ENCODE peak calls at places on chromosome 16, in six cellular contexts. I is GM23338, P is fibroblast of lung, R is epithelial cell of proximal tubule, H is stomach, M is BE2C. F is an unnamed sample.

GRCh38 chr16:17723735-17724134 is 253.0 kb upstream of the XYLT1 start:
- DNase-seq in I (no peak), P (peak; percentile 46), R (no peak), H (no peak), M (no peak), F (no peak)

GRCh38 chr16:17367932-17368331 is 102.8 kb downstream of the XYLT1 start:
- DNase-seq in I (peak; percentile 92), P (peak; percentile 85), R (no peak), H (no peak), M (peak; percentile 63), F (peak; percentile 45)

GRCh38 chr16:48330847-48331204 is 54.4 kb downstream of the SIAH1 start:
- DNase-seq in I (no peak), P (no peak), R (no peak), H (no peak), M (no peak), F (no peak)

GRCh38 chr16:83351846-83352245 is 455.9 kb upstream of the HSBP1 start:
- DNase-seq in I (no peak), P (peak; percentile 64), R (no peak), H (no peak), M (no peak), F (no peak)

GRCh38 chr16:11586856-11587642 is at the start of gene LITAF:
- DNase-seq in I (peak; percentile 75), P (peak; percentile 50), R (no peak), H (peak; percentile 78), M (peak; percentile 57), F (peak; percentile 41)

GRCh38 chr16:50315346-50315997 is 49.1 kb downstream of the ADCY7 start:
- DNase-seq in I (no peak), P (peak; percentile 28), R (no peak), H (no peak), M (peak; percentile 48), F (no peak)

GRCh38 chr16:49939495-49939894 is 83.6 kb upstream of the ZNF423 start:
- DNase-seq in I (no peak), P (no peak), R (no peak), H (no peak), M (no peak), F (no peak)

GRCh38 chr16:86219655-86220445 is 290.5 kb upstream of the FOXF1 start:
- DNase-seq in I (no peak), P (no peak), R (no peak), H (peak; percentile 22), M (no peak), F (no peak)

GRCh38 chr16:29973384-29974246 is at the start of gene TAOK2:
- DNase-seq in I (peak; percentile 99), P (peak; percentile 99), R (peak; percentile 66), H (peak; percentile 99), M (peak; percentile 100), F (peak; percentile 99)

GRCh38 chr16:19029980-19030379 is 37.4 kb upstream of the COQ7 start:
- DNase-seq in I (no peak), P (no peak), R (no peak), H (no peak), M (no peak), F (no peak)

GRCh38 chr16:31215287-31216115 is 1.4 kb downstream of the PYDC1 start:
- DNase-seq in I (peak; percentile 95), P (peak; percentile 71), R (no peak), H (peak; percentile 64), M (peak; percentile 51), F (no peak)

DNA sequence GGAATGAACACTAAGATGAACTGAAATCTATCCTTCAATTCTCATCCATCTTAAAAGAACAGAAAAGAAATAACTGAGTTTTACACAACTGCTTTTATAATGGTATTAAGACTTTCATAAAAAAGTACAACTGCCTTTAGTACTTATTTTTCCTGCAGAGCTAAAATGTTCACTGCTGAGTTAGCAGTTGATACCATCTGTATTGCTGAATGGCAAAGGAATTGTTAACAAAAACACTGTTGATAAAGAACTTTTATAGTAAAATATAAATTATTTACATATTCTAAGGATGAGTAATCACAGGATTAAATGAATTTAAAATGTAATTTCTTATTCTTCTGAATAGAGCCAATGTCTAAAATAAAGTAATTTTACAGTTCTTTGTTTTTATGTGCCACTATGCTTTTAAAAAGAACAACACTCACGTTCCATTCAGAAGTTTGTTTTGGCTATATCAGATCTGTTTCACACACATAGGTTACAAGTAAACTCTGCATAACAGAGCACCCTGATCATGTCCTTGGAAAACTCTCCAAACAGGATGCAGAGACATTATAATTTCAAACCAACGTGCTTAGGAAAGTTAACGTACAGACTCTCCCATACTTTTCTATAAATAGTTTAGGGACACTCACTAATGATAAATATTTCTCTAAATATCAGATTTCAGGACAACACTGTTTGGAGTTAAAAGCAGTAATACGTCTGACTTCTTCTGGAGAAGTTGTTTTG is 151.1 kb downstream of the ITFG1 start:
- DNase-seq in I (no peak), P (peak; percentile 11), R (no peak), H (no peak), M (no peak), F (no peak)
- TF ChIP-seq CTCF in I (no peak), P (no peak), R (no peak), H (no peak), M (no peak), F (no peak)

GRCh38 chr16:70701036-70701435 is 15.2 kb upstream of the MTSS2 start:
- DNase-seq in I (no peak), P (no peak), R (no peak), H (no peak), M (no peak), F (no peak)

GRCh38 chr16:70699696-70700095 is 13.8 kb upstream of the MTSS2 start:
- DNase-seq in I (no peak), P (no peak), R (no peak), H (no peak), M (no peak), F (no peak)

GRCh38 chr16:70701596-70701995 is 15.7 kb upstream of the MTSS2 start:
- DNase-seq in I (no peak), P (no peak), R (no peak), H (no peak), M (no peak), F (no peak)

GRCh38 chr16:70698901-70699300 is 13.0 kb upstream of the MTSS2 start:
- DNase-seq in I (no peak), P (no peak), R (no peak), H (no peak), M (no peak), F (no peak)

DNA sequence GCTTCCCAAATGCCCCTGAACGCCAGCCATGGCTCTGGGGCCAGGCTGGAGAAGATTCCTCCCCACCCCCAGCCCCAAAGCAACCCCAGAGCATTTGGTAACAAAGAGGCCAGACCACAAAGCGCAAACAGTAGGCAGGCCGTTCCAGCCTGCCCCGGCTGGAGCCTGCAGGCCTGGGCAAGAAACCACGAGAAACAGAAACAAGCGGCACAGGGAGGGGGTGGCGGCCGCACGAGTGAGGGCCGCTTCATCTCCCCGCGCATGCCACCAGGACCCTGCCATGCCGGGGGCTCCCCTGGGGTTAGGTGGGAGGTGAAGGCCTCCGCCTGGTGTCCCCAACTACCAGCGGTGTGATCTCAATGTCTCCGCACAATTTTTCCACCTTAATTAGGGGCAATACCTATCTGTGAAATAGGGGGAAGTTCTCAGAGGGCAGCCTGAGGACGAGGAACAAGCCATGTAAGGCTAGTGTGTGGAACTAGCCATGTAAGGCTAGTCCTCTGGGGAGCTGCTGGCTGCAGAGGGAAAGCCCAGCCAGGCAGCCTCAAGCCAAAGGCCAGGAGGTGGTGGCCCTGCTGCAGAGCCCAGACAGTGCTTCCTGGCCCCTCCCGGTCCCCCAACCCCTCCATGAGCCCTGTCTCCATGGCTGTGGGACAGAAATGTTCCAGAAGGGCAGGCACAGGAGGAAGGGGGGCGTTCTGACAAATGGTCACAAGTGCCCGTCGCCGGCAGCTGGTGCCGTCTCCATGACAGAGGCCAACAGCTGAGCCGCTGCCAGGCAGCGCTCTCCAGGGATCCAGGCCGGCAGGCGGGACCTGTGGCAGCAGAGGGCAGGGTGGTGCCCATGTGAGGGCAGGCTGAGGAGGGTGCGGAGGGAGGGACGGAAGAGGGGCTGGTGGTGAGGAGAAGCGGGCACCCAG is 14.5 kb upstream of the MTSS2 start:
- DNase-seq in I (no peak), P (no peak), R (no peak), H (no peak), M (no peak), F (no peak)
- TF ChIP-seq CTCF in I (no peak), P (no peak), R (no peak), H (no peak), M (no peak), F (no peak)

DNA sequence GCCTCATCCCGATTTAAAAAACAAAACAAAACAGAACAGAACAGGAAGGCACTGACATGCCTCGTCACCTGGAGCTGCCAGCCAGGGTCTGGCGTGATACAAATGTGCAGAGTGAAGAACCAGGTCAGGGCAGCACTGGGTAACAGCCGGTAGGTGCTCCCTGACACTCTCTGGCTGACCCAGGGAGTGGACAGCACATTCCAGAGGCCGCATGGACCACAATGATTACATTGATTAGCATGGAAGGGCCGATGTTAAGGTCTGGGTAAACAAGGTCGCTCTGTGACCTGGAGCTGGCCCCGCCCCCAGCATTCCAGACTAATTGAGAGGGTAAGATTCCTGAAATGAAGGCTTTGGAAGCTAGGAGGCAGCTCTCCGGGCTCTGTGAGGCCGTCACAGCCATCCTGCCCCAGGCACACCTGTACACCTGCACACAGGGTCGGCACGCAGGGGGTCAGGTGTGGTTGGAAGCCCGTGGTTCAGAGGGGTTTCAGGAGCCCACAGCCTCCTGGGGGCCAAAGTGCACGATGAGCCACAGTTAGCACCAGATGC is 21.4 kb downstream of the PIEZO1 start:
- DNase-seq in I (peak; percentile 97), P (no peak), R (no peak), H (peak; percentile 42), M (no peak), F (no peak)
- TF ChIP-seq CTCF in I (peak; percentile 41), P (no peak), R (no peak), H (no peak), M (no peak), F (peak; percentile 17)

GRCh38 chr16:7513429-7513828 is 180.8 kb downstream of the RBFOX1 start:
- DNase-seq in I (peak; percentile 45), P (no peak), R (no peak), H (no peak), M (peak; percentile 14), F (no peak)
- TF ChIP-seq CTCF in I (peak; percentile 47), P (no peak), R (peak; percentile 34), H (no peak), M (peak; percentile 50), F (peak; percentile 53)

GRCh38 chr16:3856367-3857141 is 24.0 kb downstream of the CREBBP start:
- DNase-seq in I (peak; percentile 60), P (no peak), R (no peak), H (no peak), M (no peak), F (no peak)

GRCh38 chr16:3858809-3859208 is 21.7 kb downstream of the CREBBP start:
- DNase-seq in I (no peak), P (no peak), R (no peak), H (no peak), M (no peak), F (no peak)

GRCh38 chr16:3861808-3862451 is 18.6 kb downstream of the CREBBP start:
- DNase-seq in I (no peak), P (peak; percentile 44), R (no peak), H (no peak), M (peak; percentile 37), F (no peak)

GRCh38 chr16:3857189-3858013 is 23.1 kb downstream of the CREBBP start:
- DNase-seq in I (no peak), P (peak; percentile 36), R (peak; percentile 57), H (no peak), M (no peak), F (no peak)

DNA sequence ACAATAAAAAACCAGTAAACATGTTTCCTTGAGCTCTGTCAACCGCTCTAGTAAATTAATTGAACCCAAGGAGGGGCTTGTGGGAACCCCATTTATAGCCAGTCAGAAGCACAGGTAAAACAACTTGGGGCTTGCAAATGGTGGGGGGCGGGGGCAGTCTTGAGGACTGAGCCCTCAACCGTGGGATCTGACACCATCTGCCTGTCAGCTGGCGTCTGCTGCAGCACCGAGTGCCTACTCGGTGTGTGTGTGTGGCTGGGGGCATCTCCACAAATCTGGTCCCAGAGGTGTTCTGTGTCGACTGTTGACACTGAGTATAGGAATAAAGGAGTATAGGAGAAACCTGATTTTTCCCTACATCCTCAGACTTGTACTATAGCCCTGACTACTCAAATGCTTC is 20.6 kb downstream of the CREBBP start:
- DNase-seq in I (no peak), P (no peak), R (no peak), H (no peak), M (no peak), F (no peak)
- TF ChIP-seq CTCF in I (no peak), P (no peak), R (no peak), H (no peak), M (no peak), F (no peak)